ENCODE peak calls at places on chromosomes 1 and 21, in five cellular contexts. G is A549, E is SK-N-SH, B is K562, K is H1. A is an unnamed sample.

GRCh38 chr1:65164633-65165032 is 16.6 kb downstream of the AK4 start:
- DNase-seq in G (no peak), E (no peak), B (no peak), K (no peak), A (no peak)

GRCh38 chr1:147494998-147495580 is 46.2 kb upstream of the BCL9 start:
- DNase-seq in G (peak), E (peak), B (peak), K (peak), A (peak)

GRCh38 chr1:187685338-187685737 is 856.6 kb downstream of the PLA2G4A start:
- DNase-seq in G (no peak), E (no peak), B (no peak), K (no peak), A (peak)

GRCh38 chr1:209742409-209743144 is 13.3 kb upstream of the TRAF3IP3 start:
- DNase-seq in G (no peak), E (no peak), B (no peak), K (no peak), A (peak)

GRCh38 chr1:180837025-180837424 is 75.7 kb upstream of the KIAA1614 start:
- DNase-seq in G (no peak), E (no peak), B (no peak), K (no peak), A (no peak)

GRCh38 chr21:42193131-42193671 is 25.7 kb upstream of the ABCG1 start:
- DNase-seq in G (no peak), E (no peak), B (no peak), K (no peak), A (no peak)

GRCh38 chr1:46160212-46160611 is 14.7 kb upstream of the TSPAN1 start:
- DNase-seq in G (no peak), E (no peak), B (no peak), K (no peak), A (no peak)

GRCh38 chr1:3573499-3573898 is 37.8 kb downstream of the MEGF6 start:
- DNase-seq in G (no peak), E (peak), B (no peak), K (no peak), A (no peak)

GRCh38 chr1:153688736-153689328 is 10.3 kb downstream of the NPR1 start:
- DNase-seq in G (no peak), E (peak), B (no peak), K (no peak), A (no peak)

GRCh38 chr1:92709738-92710137 is 75.2 kb downstream of the EVI5 start:
- DNase-seq in G (no peak), E (no peak), B (peak), K (no peak), A (peak)

GRCh38 chr1:236948996-236949395 is 55.2 kb downstream of the MT1HL1 start:
- DNase-seq in G (no peak), E (no peak), B (no peak), K (no peak), A (no peak)

GRCh38 chr1:94316183-94316582 is 78.8 kb upstream of the ARHGAP29 start:
- DNase-seq in G (no peak), E (no peak), B (no peak), K (no peak), A (no peak)

GRCh38 chr1:101026394-101026788 is 807 bp upstream of the DPH5 start:
- DNase-seq in G (no peak), E (no peak), B (no peak), K (no peak), A (no peak)

GRCh38 chr1:8797230-8797629 is 20.2 kb downstream of the RERE start:
- DNase-seq in G (no peak), E (no peak), B (no peak), K (no peak), A (peak)

GRCh38 chr1:231606712-231607111 is 19.9 kb upstream of the DISC1 start:
- DNase-seq in G (no peak), E (no peak), B (no peak), K (no peak), A (peak)

GRCh38 chr1:6831368-6831767 is 46.1 kb downstream of the CAMTA1 start:
- DNase-seq in G (no peak), E (peak), B (no peak), K (no peak), A (no peak)

GRCh38 chr1:6127587-6128163 is 52.4 kb downstream of the CHD5 start:
- DNase-seq in G (peak), E (peak), B (peak), K (peak), A (peak)

GRCh38 chr1:100152271-100152670 is 19.3 kb downstream of the TRMT13 start:
- DNase-seq in G (no peak), E (no peak), B (no peak), K (no peak), A (no peak)

GRCh38 chr1:36151133-36151844 is 2.0 kb upstream of the TRAPPC3 start:
- DNase-seq in G (no peak), E (no peak), B (no peak), K (no peak), A (no peak)

GRCh38 chr1:185257947-185258203 is 59.2 kb downstream of the IVNS1ABP start:
- DNase-seq in G (no peak), E (no peak), B (no peak), K (no peak), A (peak)

GRCh38 chr1:204617256-204618147 is 68.0 kb downstream of the LRRN2 start:
- DNase-seq in G (no peak), E (no peak), B (no peak), K (no peak), A (no peak)

GRCh38 chr1:111600886-111601386 is 18.7 kb upstream of the RAP1A start:
- DNase-seq in G (no peak), E (no peak), B (no peak), K (no peak), A (peak)

GRCh38 chr1:203405703-203406430 is 54.9 kb upstream of the FMOD start:
- DNase-seq in G (no peak), E (no peak), B (no peak), K (no peak), A (no peak)

GRCh38 chr1:203403586-203403985 is 52.7 kb upstream of the FMOD start:
- DNase-seq in G (no peak), E (no peak), B (no peak), K (no peak), A (no peak)

GRCh38 chr1:203404546-203404945 is 53.6 kb upstream of the FMOD start:
- DNase-seq in G (no peak), E (no peak), B (no peak), K (no peak), A (no peak)

GRCh38 chr1:203401151-203401550 is 50.2 kb upstream of the FMOD start:
- DNase-seq in G (no peak), E (no peak), B (no peak), K (no peak), A (no peak)

GRCh38 chr1:203402609-203403337 is 51.9 kb upstream of the FMOD start:
- DNase-seq in G (no peak), E (no peak), B (no peak), K (no peak), A (peak)
- TF ChIP-seq RFX5 in G (no peak), E (no peak), B (no peak), K (no peak), A (no peak)

GRCh38 chr1:18938008-18938706 is 18.3 kb downstream of the IFFO2 start:
- DNase-seq in G (no peak), E (no peak), B (no peak), K (no peak), A (no peak)
- TF ChIP-seq RFX5 in G (no peak), E (no peak), B (no peak), K (no peak), A (no peak)

DNA sequence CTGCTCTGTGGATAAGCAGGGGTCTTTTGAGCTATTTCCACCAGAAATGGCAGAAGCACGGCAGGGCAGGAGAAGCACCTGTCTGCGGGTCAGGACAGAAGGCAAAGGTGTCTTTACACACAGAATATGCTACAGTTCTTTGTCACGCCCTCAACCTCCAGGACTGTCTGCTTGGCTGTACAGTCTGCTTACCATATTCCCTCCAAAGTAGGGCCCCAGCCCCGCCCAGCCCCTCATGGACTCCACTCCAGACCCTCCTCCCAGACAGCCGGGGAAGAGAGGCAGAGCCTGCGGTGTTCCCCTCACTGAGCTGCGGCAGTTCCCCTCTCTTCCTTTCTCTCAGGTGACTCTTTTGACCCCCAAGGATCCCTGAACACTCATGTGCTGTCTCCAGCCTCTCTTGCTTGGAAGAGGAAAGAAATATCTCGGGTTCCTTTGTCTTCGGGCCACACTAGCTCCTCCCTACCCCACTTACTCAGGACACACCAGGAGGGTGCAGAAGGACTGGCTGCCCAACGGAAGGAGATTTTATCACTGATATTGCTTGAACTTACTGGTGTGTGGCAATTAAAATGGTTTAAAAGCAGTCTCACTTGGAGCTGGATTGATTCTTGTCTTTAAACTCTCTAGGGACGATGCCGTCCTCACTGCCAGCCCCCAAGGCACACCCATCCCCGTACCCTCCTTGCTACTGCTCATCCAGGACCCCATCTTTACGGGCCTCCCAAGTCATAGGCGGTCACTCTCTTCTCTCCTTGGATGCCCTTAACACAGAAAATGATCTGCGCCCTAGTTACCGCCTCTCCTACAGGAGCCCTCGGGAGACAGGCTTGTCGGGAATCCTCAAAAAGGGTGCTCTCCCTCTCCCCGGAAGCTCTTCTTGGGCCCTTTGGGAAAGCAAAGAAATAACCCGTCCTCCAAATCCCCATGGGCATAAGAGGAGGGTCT is 169.7 kb downstream of the TOMM20 start:
- DNase-seq in G (no peak), E (no peak), B (no peak), K (peak), A (no peak)
- TF ChIP-seq RFX5 in G (no peak), E (no peak), B (no peak), K (no peak), A (no peak)

GRCh38 chr1:85282424-85282823 is 6.0 kb upstream of the BCL10 start:
- DNase-seq in G (peak), E (no peak), B (peak), K (no peak), A (no peak)

GRCh38 chr1:85278853-85279314 is 2.5 kb upstream of the BCL10 start:
- DNase-seq in G (peak), E (no peak), B (peak), K (no peak), A (peak)

GRCh38 chr1:85279463-85280080 is 3.1 kb upstream of the BCL10 start:
- DNase-seq in G (no peak), E (no peak), B (no peak), K (no peak), A (no peak)

GRCh38 chr1:85277802-85278201 is 1.4 kb upstream of the BCL10 start:
- DNase-seq in G (no peak), E (no peak), B (no peak), K (no peak), A (no peak)

DNA sequence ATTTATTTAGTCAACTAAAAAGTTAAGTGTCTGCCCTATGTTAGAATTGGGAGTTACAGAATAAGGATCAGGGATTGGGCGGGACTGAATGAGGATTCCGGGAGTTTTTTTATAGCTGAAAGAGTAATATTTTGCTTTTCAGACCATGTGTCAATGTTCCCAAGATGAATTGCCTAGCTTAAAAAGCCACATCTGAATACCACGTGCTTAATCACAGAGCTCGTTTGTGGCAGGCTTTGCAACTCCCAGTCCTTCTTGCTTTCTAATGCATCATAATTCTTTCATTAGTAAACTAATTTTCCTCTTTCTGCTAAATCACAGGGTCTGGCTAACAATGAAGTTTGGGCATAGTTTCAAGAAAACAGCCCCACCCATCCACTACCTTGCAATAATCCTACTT is 4.2 kb upstream of the BCL10 start:
- DNase-seq in G (no peak), E (no peak), B (no peak), K (no peak), A (no peak)
- TF ChIP-seq RFX5 in G (no peak), E (no peak), B (no peak), K (no peak), A (no peak)

GRCh38 chr1:70818391-70818790 is 229.2 kb downstream of the PTGER3 start:
- DNase-seq in G (no peak), E (no peak), B (no peak), K (no peak), A (no peak)
- TF ChIP-seq RFX5 in G (no peak), E (no peak), B (no peak), K (no peak), A (no peak)

GRCh38 chr1:59058681-59059441 is 238.0 kb upstream of the FGGY start:
- DNase-seq in G (no peak), E (no peak), B (no peak), K (no peak), A (no peak)

GRCh38 chr1:59063501-59063900 is 233.4 kb upstream of the FGGY start:
- DNase-seq in G (no peak), E (no peak), B (no peak), K (no peak), A (no peak)

GRCh38 chr1:59064592-59064991 is 232.3 kb upstream of the FGGY start:
- DNase-seq in G (no peak), E (no peak), B (no peak), K (no peak), A (no peak)

GRCh38 chr1:59062743-59063142 is 234.2 kb upstream of the FGGY start:
- DNase-seq in G (no peak), E (no peak), B (no peak), K (no peak), A (peak)

DNA sequence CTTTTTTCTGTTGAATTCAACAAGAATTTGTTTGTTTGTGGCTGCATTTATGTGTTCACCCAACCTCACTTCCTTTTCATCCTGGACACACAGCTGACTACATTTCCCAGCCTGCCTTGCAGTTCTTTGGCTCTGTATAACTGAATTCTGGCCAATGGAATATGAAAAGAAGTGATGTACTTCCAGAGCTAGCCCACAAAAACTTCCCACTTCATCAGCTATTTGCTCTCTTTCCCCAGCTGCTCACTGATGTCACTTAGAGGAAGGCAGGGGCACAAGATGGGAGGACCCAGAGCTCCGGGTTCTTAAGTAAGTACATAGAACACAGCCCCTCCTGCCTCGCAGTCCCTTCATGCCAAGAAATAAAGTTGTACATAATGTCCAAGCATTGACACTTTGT is 235.0 kb upstream of the FGGY start:
- DNase-seq in G (no peak), E (no peak), B (no peak), K (no peak), A (peak)
- TF ChIP-seq RFX5 in G (no peak), E (no peak), B (no peak), K (no peak), A (no peak)

GRCh38 chr1:160746870-160747500 is 7.9 kb downstream of the SLAMF7 start:
- DNase-seq in G (no peak), E (no peak), B (no peak), K (no peak), A (no peak)
- TF ChIP-seq RFX5 in G (no peak), E (no peak), B (no peak), K (no peak), A (no peak)

GRCh38 chr1:26864610-26865480 is 1.9 kb downstream of the SFN start:
- DNase-seq in G (peak), E (peak), B (peak), K (peak), A (peak)

GRCh38 chr1:26861889-26862371 is 1.0 kb upstream of the SFN start:
- DNase-seq in G (no peak), E (no peak), B (no peak), K (no peak), A (no peak)

GRCh38 chr1:26863677-26864060 is 720 bp downstream of the SFN start:
- DNase-seq in G (no peak), E (no peak), B (no peak), K (no peak), A (no peak)

GRCh38 chr1:26861286-26861701 is 1.7 kb upstream of the SFN start:
- DNase-seq in G (peak), E (no peak), B (no peak), K (no peak), A (peak)

GRCh38 chr1:26862781-26863676 is at the start of gene SFN:
- DNase-seq in G (peak), E (no peak), B (peak), K (peak), A (no peak)
- TF ChIP-seq RFX5 in G (no peak), E (no peak), B (no peak), K (no peak), A (no peak)

GRCh38 chr1:108913105-108913948 is 36.5 kb downstream of the GPSM2 start:
- DNase-seq in G (no peak), E (peak), B (peak), K (no peak), A (peak)
- TF ChIP-seq RFX5 in G (no peak), E (no peak), B (no peak), K (no peak), A (no peak)

A was measured in IMR-90.